ENCODE peak calls at places on chromosomes 4 and X, in seven cellular contexts. One of them, this sample, is unnamed.

GRCh38 chr4:159425749-159426376 is 323.0 kb downstream of the RAPGEF2 start:
- DNase-seq in GM20000: no peak
- DNase-seq in stomach: no peak
- DNase-seq in body of pancreas: no peak
- DNase-seq in fibroblast of lung: no peak
- DNase-seq in cardiac fibroblast: no peak
- DNase-seq in lower leg skin: no peak
- DNase-seq in this sample: no peak

GRCh38 chrX:38558681-38559080 is 2.7 kb upstream of the TSPAN7 start:
- DNase-seq in GM20000: no peak
- DNase-seq in stomach: no peak
- DNase-seq in body of pancreas: no peak
- DNase-seq in fibroblast of lung: no peak
- DNase-seq in cardiac fibroblast: no peak
- DNase-seq in lower leg skin: no peak
- DNase-seq in this sample: no peak

GRCh38 chr4:180950377-180950776 is 1292.8 kb upstream of the TENM3 start:
- DNase-seq in GM20000: no peak
- DNase-seq in stomach: no peak
- DNase-seq in body of pancreas: no peak
- DNase-seq in fibroblast of lung: no peak
- DNase-seq in cardiac fibroblast: no peak
- DNase-seq in lower leg skin: no peak
- DNase-seq in this sample: no peak

GRCh38 chr4:157838366-157838765 is 334.5 kb downstream of the GASK1B start:
- DNase-seq in GM20000: no peak
- DNase-seq in stomach: no peak
- DNase-seq in body of pancreas: no peak
- DNase-seq in fibroblast of lung: no peak
- DNase-seq in cardiac fibroblast: no peak
- DNase-seq in lower leg skin: no peak
- DNase-seq in this sample: no peak

GRCh38 chr4:36224969-36225903 is 19.1 kb downstream of the ARAP2 start:
- DNase-seq in GM20000: no peak
- DNase-seq in stomach: no peak
- DNase-seq in body of pancreas: no peak
- DNase-seq in fibroblast of lung: no peak
- DNase-seq in cardiac fibroblast: no peak
- DNase-seq in lower leg skin: no peak
- DNase-seq in this sample: no peak

GRCh38 chr4:113665036-113665435 is 96.5 kb downstream of the CAMK2D start:
- DNase-seq in GM20000: no peak
- DNase-seq in stomach: no peak
- DNase-seq in body of pancreas: no peak
- DNase-seq in fibroblast of lung: no peak
- DNase-seq in cardiac fibroblast: no peak
- DNase-seq in lower leg skin: no peak
- DNase-seq in this sample: no peak

GRCh38 chr4:147831452-147832192 is 99.7 kb downstream of the ARHGAP10 start:
- DNase-seq in GM20000: no peak
- DNase-seq in stomach: no peak
- DNase-seq in body of pancreas: peak
- DNase-seq in fibroblast of lung: peak
- DNase-seq in cardiac fibroblast: peak
- DNase-seq in lower leg skin: no peak
- DNase-seq in this sample: no peak

GRCh38 chr4:104416725-104417363 is 77.8 kb downstream of the CXXC4 start:
- DNase-seq in GM20000: no peak
- DNase-seq in stomach: no peak
- DNase-seq in body of pancreas: peak
- DNase-seq in fibroblast of lung: no peak
- DNase-seq in cardiac fibroblast: no peak
- DNase-seq in lower leg skin: no peak
- DNase-seq in this sample: no peak

GRCh38 chr4:137967480-137968190 is 274.5 kb downstream of the SLC7A11 start:
- DNase-seq in GM20000: no peak
- DNase-seq in stomach: no peak
- DNase-seq in body of pancreas: no peak
- DNase-seq in fibroblast of lung: no peak
- DNase-seq in cardiac fibroblast: no peak
- DNase-seq in lower leg skin: no peak
- DNase-seq in this sample: no peak

DNA sequence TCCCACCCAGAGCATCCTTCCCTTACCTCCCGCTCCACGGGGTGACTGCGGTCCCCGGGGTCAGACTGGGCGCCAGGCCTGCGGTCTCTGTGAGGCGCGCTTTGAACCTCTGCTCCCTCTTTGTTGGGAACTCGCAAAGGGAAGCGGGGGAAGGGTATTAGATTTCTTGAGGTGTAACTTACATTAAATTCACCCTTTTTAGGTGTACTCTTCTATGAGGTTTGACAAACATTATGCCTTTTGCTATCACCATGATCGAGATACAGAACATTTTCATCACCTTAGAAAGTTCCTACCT is 569 bp downstream of the DCK start:
- DNase-seq in GM20000: no peak
- DNase-seq in stomach: no peak
- DNase-seq in body of pancreas: no peak
- DNase-seq in fibroblast of lung: no peak
- DNase-seq in cardiac fibroblast: no peak
- DNase-seq in lower leg skin: no peak
- DNase-seq in this sample: no peak
- TF ChIP-seq CTCF in GM20000: no peak
- TF ChIP-seq CTCF in stomach: no peak
- TF ChIP-seq CTCF in body of pancreas: no peak
- TF ChIP-seq CTCF in fibroblast of lung: no peak
- TF ChIP-seq CTCF in cardiac fibroblast: no peak
- TF ChIP-seq CTCF in lower leg skin: no peak
- TF ChIP-seq CTCF in this sample: no peak

GRCh38 chr4:2673157-2673556 is 83.0 kb downstream of the TNIP2 start:
- DNase-seq in GM20000: no peak
- DNase-seq in stomach: no peak
- DNase-seq in body of pancreas: no peak
- DNase-seq in fibroblast of lung: peak
- DNase-seq in cardiac fibroblast: peak
- DNase-seq in lower leg skin: no peak
- DNase-seq in this sample: no peak
- TF ChIP-seq CTCF in GM20000: no peak
- TF ChIP-seq CTCF in stomach: no peak
- TF ChIP-seq CTCF in body of pancreas: no peak
- TF ChIP-seq CTCF in fibroblast of lung: peak
- TF ChIP-seq CTCF in cardiac fibroblast: peak
- TF ChIP-seq CTCF in lower leg skin: no peak
- TF ChIP-seq CTCF in this sample: peak

DNA sequence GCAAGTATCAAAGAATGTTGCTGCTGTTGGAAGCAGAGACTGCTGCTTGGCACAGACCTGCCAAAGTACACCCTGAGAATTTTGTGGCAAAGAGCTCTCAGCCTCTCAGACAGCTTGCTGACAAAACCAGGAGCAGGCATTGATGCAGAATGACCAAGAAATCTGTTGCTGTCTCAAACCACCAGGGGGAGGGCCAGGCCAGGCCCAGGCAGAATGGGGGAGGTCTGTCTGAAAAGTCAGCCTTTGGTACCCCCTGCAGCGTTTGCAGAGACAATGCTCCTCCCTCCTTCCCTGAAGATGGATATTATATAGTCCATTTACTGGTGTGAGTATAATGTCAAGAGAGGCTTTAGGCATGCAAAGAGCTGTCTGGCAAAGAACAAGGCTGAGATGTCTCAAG is 52.9 kb upstream of the TRPC5OS start:
- DNase-seq in GM20000: peak
- DNase-seq in stomach: no peak
- DNase-seq in body of pancreas: no peak
- DNase-seq in fibroblast of lung: no peak
- DNase-seq in cardiac fibroblast: no peak
- DNase-seq in lower leg skin: no peak
- DNase-seq in this sample: no peak
- TF ChIP-seq CTCF in GM20000: no peak
- TF ChIP-seq CTCF in stomach: no peak
- TF ChIP-seq CTCF in body of pancreas: no peak
- TF ChIP-seq CTCF in fibroblast of lung: no peak
- TF ChIP-seq CTCF in cardiac fibroblast: peak
- TF ChIP-seq CTCF in lower leg skin: no peak
- TF ChIP-seq CTCF in this sample: peak

DNA sequence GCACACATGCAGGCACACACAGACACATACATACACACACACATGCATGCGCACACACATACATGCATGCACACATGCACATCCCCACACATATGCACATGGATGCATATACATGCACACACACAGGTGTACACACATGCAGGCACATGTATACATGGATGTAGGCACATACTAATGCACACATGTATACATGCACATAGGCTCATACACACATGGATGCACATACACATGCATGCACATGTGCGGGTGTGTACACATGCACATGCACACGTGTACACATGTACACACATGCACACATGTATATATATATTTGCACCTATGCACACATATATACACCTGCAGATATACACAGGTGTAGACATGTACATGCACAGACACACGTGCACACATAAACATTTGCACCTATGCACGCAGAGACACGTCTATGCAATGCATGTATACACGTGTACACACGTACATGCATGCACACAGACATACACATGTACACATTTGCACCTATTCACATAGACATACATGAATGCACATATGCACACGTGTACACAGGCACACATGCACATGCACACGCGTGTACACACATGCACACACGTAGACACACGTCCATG is 4.0 kb downstream of the PLCXD1 start:
- DNase-seq in GM20000: no peak
- DNase-seq in stomach: no peak
- DNase-seq in body of pancreas: peak
- DNase-seq in fibroblast of lung: no peak
- DNase-seq in cardiac fibroblast: no peak
- DNase-seq in lower leg skin: no peak
- DNase-seq in this sample: no peak
- TF ChIP-seq CTCF in GM20000: no peak
- TF ChIP-seq CTCF in stomach: no peak
- TF ChIP-seq CTCF in body of pancreas: no peak
- TF ChIP-seq CTCF in fibroblast of lung: no peak
- TF ChIP-seq CTCF in cardiac fibroblast: no peak
- TF ChIP-seq CTCF in lower leg skin: no peak
- TF ChIP-seq CTCF in this sample: no peak

GRCh38 chr4:140612356-140612755 is 43.6 kb upstream of the UCP1 start:
- DNase-seq in GM20000: no peak
- DNase-seq in stomach: no peak
- DNase-seq in body of pancreas: no peak
- DNase-seq in fibroblast of lung: no peak
- DNase-seq in cardiac fibroblast: no peak
- DNase-seq in lower leg skin: no peak
- DNase-seq in this sample: no peak
- TF ChIP-seq CTCF in GM20000: no peak
- TF ChIP-seq CTCF in stomach: no peak
- TF ChIP-seq CTCF in body of pancreas: no peak
- TF ChIP-seq CTCF in fibroblast of lung: no peak
- TF ChIP-seq CTCF in cardiac fibroblast: no peak
- TF ChIP-seq CTCF in lower leg skin: no peak
- TF ChIP-seq CTCF in this sample: no peak

GRCh38 chr4:76626686-76627465 is 191.8 kb downstream of the SHROOM3 start:
- DNase-seq in GM20000: no peak
- DNase-seq in stomach: no peak
- DNase-seq in body of pancreas: no peak
- DNase-seq in fibroblast of lung: peak
- DNase-seq in cardiac fibroblast: peak
- DNase-seq in lower leg skin: no peak
- DNase-seq in this sample: no peak
- TF ChIP-seq CTCF in GM20000: no peak
- TF ChIP-seq CTCF in stomach: no peak
- TF ChIP-seq CTCF in body of pancreas: no peak
- TF ChIP-seq CTCF in fibroblast of lung: peak
- TF ChIP-seq CTCF in cardiac fibroblast: peak
- TF ChIP-seq CTCF in lower leg skin: no peak
- TF ChIP-seq CTCF in this sample: peak

DNA sequence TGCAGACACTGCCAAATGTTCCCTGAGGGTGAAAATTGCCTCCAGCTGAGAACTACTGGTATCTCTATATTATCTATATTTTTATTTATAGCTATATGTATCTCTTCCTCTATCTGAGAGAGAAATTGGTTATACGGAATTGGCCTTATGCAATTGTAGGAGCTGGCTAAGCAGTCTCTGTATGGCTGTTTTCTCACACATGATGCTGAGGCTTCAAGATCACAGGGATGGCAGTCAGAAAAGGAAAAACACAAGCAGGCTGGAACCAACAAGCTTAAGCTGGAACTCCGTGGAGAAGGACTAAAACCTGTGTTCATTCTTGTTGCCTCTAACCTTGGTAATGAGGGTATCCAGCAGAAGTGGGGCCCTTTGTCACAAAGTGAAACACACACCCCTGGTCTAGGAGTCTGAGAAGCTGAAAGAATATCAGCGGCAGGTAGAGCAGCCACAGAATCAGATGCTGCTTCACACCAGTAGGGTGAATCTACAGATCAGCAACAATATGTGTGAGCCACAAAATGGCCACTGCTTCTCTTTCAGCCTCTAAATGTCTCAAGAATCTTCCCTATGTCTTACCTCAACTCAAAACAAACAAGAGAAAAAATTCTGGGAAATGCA is 166.5 kb upstream of the PPP1R2C start:
- DNase-seq in GM20000: no peak
- DNase-seq in stomach: no peak
- DNase-seq in body of pancreas: no peak
- DNase-seq in fibroblast of lung: no peak
- DNase-seq in cardiac fibroblast: no peak
- DNase-seq in lower leg skin: no peak
- DNase-seq in this sample: no peak
- TF ChIP-seq CTCF in GM20000: no peak
- TF ChIP-seq CTCF in stomach: no peak
- TF ChIP-seq CTCF in body of pancreas: no peak
- TF ChIP-seq CTCF in fibroblast of lung: no peak
- TF ChIP-seq CTCF in cardiac fibroblast: no peak
- TF ChIP-seq CTCF in lower leg skin: no peak
- TF ChIP-seq CTCF in this sample: no peak

GRCh38 chr4:151730003-151730559 is 30.7 kb downstream of the GATB start:
- DNase-seq in GM20000: no peak
- DNase-seq in stomach: no peak
- DNase-seq in body of pancreas: no peak
- DNase-seq in fibroblast of lung: no peak
- DNase-seq in cardiac fibroblast: no peak
- DNase-seq in lower leg skin: no peak
- DNase-seq in this sample: no peak
- TF ChIP-seq CTCF in GM20000: no peak
- TF ChIP-seq CTCF in stomach: no peak
- TF ChIP-seq CTCF in body of pancreas: no peak
- TF ChIP-seq CTCF in fibroblast of lung: no peak
- TF ChIP-seq CTCF in cardiac fibroblast: no peak
- TF ChIP-seq CTCF in lower leg skin: no peak
- TF ChIP-seq CTCF in this sample: no peak